ENCODE peak calls at places on chromosomes 4 and X, in four cellular contexts. G is GM23248, X is cardiac muscle cell, L is T47D. O is an unnamed sample.

GRCh38 chrX:34365482-34365881 is 233.4 kb upstream of the FAM47A start:
- DNase-seq in G (peak), X (peak), L (peak), O (no peak)

GRCh38 chr4:47531241-47531953 is 46.3 kb downstream of the ATP10D start:
- DNase-seq in G (peak), X (peak), L (peak), O (peak)

GRCh38 chr4:138889216-138889615 is 126.4 kb upstream of the NOCT start:
- DNase-seq in G (no peak), X (no peak), L (no peak), O (no peak)

GRCh38 chr4:163367651-163368050 is 24.0 kb downstream of the NPY5R start:
- DNase-seq in G (peak), X (peak), L (no peak), O (no peak)

GRCh38 chr4:60314367-60314766 is 885.8 kb upstream of the ADGRL3 start:
- DNase-seq in G (no peak), X (no peak), L (no peak), O (no peak)

GRCh38 chrX:53479295-53479694 is 45.1 kb upstream of the HSD17B10 start:
- DNase-seq in G (no peak), X (no peak), L (no peak), O (no peak)

GRCh38 chr4:185966549-185966948 is 102.4 kb upstream of the TLR3 start:
- DNase-seq in G (no peak), X (no peak), L (no peak), O (no peak)

GRCh38 chr4:169060396-169061081 is 50.5 kb upstream of the CBR4 start:
- DNase-seq in G (peak), X (peak), L (no peak), O (no peak)

GRCh38 chr4:163378661-163379060 is 35.0 kb downstream of the NPY5R start:
- DNase-seq in G (no peak), X (no peak), L (no peak), O (no peak)

GRCh38 chrX:11341274-11342256 is 48.4 kb downstream of the AMELX start:
- DNase-seq in G (peak), X (peak), L (no peak), O (no peak)

GRCh38 chrX:42832764-42833549 is 55.0 kb upstream of the PPP1R2C start:
- DNase-seq in G (no peak), X (no peak), L (no peak), O (no peak)

GRCh38 chr4:166662266-166662843 is 571.9 kb downstream of the SPOCK3 start:
- DNase-seq in G (no peak), X (no peak), L (no peak), O (no peak)

GRCh38 chrX:107710617-107711391 is 64.8 kb downstream of the TSC22D3 start:
- DNase-seq in G (peak), X (peak), L (no peak), O (peak)

GRCh38 chr4:144090744-144091143 is 49.8 kb downstream of the GYPA start:
- DNase-seq in G (no peak), X (no peak), L (no peak), O (no peak)

GRCh38 chr4:144562019-144562740 is 83.8 kb upstream of the HHIP start:
- DNase-seq in G (no peak), X (peak), L (no peak), O (no peak)

GRCh38 chr4:10107111-10108091 is 9.2 kb downstream of the WDR1 start:
- DNase-seq in G (peak), X (peak), L (no peak), O (no peak)

GRCh38 chr4:128573781-128574508 is 235.6 kb upstream of the JADE1 start:
- DNase-seq in G (peak), X (peak), L (no peak), O (no peak)

GRCh38 chr4:32589853-32590252 is 1869.7 kb downstream of the PCDH7 start:
- DNase-seq in G (no peak), X (no peak), L (no peak), O (no peak)

GRCh38 chr4:37872310-37872988 is 18.4 kb upstream of the TBC1D1 start:
- DNase-seq in G (no peak), X (no peak), L (no peak), O (no peak)

GRCh38 chr4:176841730-176842129 is 49.0 kb upstream of the VEGFC start:
- DNase-seq in G (peak), X (peak), L (no peak), O (no peak)

GRCh38 chr4:140012688-140013087 is 141.3 kb downstream of the MAML3 start:
- DNase-seq in G (peak), X (peak), L (peak), O (peak)

GRCh38 chrX:72714471-72714916 is 388 bp upstream of the PHKA1 start:
- DNase-seq in G (peak), X (peak), L (peak), O (no peak)

GRCh38 chrX:40468033-40468979 is 112.5 kb upstream of the ATP6AP2 start:
- DNase-seq in G (peak), X (peak), L (peak), O (no peak)

GRCh38 chrX:125681507-125681906 is 361.8 kb downstream of the TEX13C start:
- DNase-seq in G (no peak), X (no peak), L (no peak), O (no peak)

GRCh38 chrX:43860646-43861370 is 21.4 kb downstream of the MAOB start:
- DNase-seq in G (peak), X (peak), L (no peak), O (no peak)

GRCh38 chr4:173270312-173271027 is 63.7 kb downstream of the HMGB2 start:
- DNase-seq in G (no peak), X (peak), L (no peak), O (no peak)

GRCh38 chrX:3262906-3263305 is 83.5 kb downstream of the MXRA5 start:
- DNase-seq in G (peak), X (peak), L (no peak), O (no peak)

GRCh38 chr4:133190098-133190497 is 41.0 kb downstream of the PCDH10 start:
- DNase-seq in G (peak), X (no peak), L (no peak), O (no peak)

GRCh38 chr4:67616478-67616877 is 58.0 kb downstream of the STAP1 start:
- DNase-seq in G (no peak), X (no peak), L (no peak), O (no peak)

GRCh38 chrX:47958943-47959342 is 44.8 kb downstream of the ZNF182 start:
- DNase-seq in G (peak), X (peak), L (no peak), O (no peak)

GRCh38 chr4:55364691-55365346 is 18.8 kb downstream of the SRD5A3 start:
- DNase-seq in G (no peak), X (no peak), L (no peak), O (no peak)

GRCh38 chr4:8915201-8916200 is 43.9 kb upstream of the HMX1 start:
- DNase-seq in G (no peak), X (no peak), L (no peak), O (no peak)

GRCh38 chrX:33855251-33855650 is 276.9 kb downstream of the FAM47A start:
- DNase-seq in G (no peak), X (no peak), L (no peak), O (no peak)

GRCh38 chrX:39519566-39520301 is 578.0 kb downstream of the BCOR start:
- DNase-seq in G (no peak), X (no peak), L (no peak), O (no peak)

GRCh38 chrX:80216086-80216485 is 201.5 kb downstream of the TBX22 start:
- DNase-seq in G (peak), X (peak), L (no peak), O (no peak)

GRCh38 chr4:3248811-3249661 is at the start of gene MSANTD1:
- DNase-seq in G (peak), X (peak), L (no peak), O (no peak)